ENCODE peak calls at places on chromosomes 16 and 17, in six cellular contexts. One of them, this sample, is unnamed. For H3K4me1 and H3K9me3, the result is how much of the 10 kb centered on the place peaks cover.

GRCh38 chr17:2158011-2158410 is 103.1 kb downstream of the HIC1 start:
- DNase-seq in body of pancreas: peak
- DNase-seq in mucosa of descending colon: no peak
- DNase-seq in spleen: no peak
- DNase-seq in effector memory CD4-positive, alpha-beta T cell: no peak
- DNase-seq in lower lobe of right lung: no peak
- DNase-seq in this sample: no peak

GRCh38 chr17:42618442-42619150 is 9.1 kb downstream of the TUBG1 start:
- DNase-seq in body of pancreas: peak
- DNase-seq in mucosa of descending colon: peak
- DNase-seq in spleen: no peak
- DNase-seq in effector memory CD4-positive, alpha-beta T cell: no peak
- DNase-seq in lower lobe of right lung: peak
- DNase-seq in this sample: no peak

GRCh38 chr17:17605083-17605746 is 13.7 kb upstream of the PEMT start:
- DNase-seq in body of pancreas: no peak
- DNase-seq in mucosa of descending colon: no peak
- DNase-seq in spleen: no peak
- DNase-seq in effector memory CD4-positive, alpha-beta T cell: no peak
- DNase-seq in lower lobe of right lung: peak
- DNase-seq in this sample: peak

GRCh38 chr16:81521141-81521626 is 76.6 kb downstream of the CMIP start:
- DNase-seq in body of pancreas: peak
- DNase-seq in mucosa of descending colon: peak
- DNase-seq in spleen: peak
- DNase-seq in effector memory CD4-positive, alpha-beta T cell: peak
- DNase-seq in lower lobe of right lung: peak
- DNase-seq in this sample: peak

GRCh38 chr16:280005-280421 is 378 bp upstream of the ARHGDIG start:
- DNase-seq in body of pancreas: no peak
- DNase-seq in mucosa of descending colon: peak
- DNase-seq in spleen: no peak
- DNase-seq in effector memory CD4-positive, alpha-beta T cell: no peak
- DNase-seq in lower lobe of right lung: no peak
- DNase-seq in this sample: no peak

GRCh38 chr17:8163978-8164814 is 1.4 kb upstream of the VAMP2 start:
- DNase-seq in body of pancreas: peak
- DNase-seq in mucosa of descending colon: peak
- DNase-seq in spleen: peak
- DNase-seq in effector memory CD4-positive, alpha-beta T cell: peak
- DNase-seq in lower lobe of right lung: peak
- DNase-seq in this sample: peak

GRCh38 chr17:56290486-56291118 is 137.3 kb downstream of the ANKFN1 start:
- DNase-seq in body of pancreas: no peak
- DNase-seq in mucosa of descending colon: no peak
- DNase-seq in spleen: no peak
- DNase-seq in effector memory CD4-positive, alpha-beta T cell: no peak
- DNase-seq in lower lobe of right lung: no peak
- DNase-seq in this sample: no peak

GRCh38 chr17:81322271-81323082 is 27.4 kb upstream of the SLC38A10 start:
- DNase-seq in body of pancreas: peak
- DNase-seq in mucosa of descending colon: no peak
- DNase-seq in spleen: no peak
- DNase-seq in effector memory CD4-positive, alpha-beta T cell: peak
- DNase-seq in lower lobe of right lung: no peak
- DNase-seq in this sample: no peak

GRCh38 chr16:61653544-61653943 is 382.7 kb downstream of the CDH8 start:
- DNase-seq in body of pancreas: no peak
- DNase-seq in mucosa of descending colon: no peak
- DNase-seq in spleen: no peak
- DNase-seq in effector memory CD4-positive, alpha-beta T cell: no peak
- DNase-seq in lower lobe of right lung: no peak
- DNase-seq in this sample: no peak

GRCh38 chr17:79563237-79564013 is 47.4 kb downstream of the RBFOX3 start:
- DNase-seq in body of pancreas: no peak
- DNase-seq in mucosa of descending colon: no peak
- DNase-seq in spleen: peak
- DNase-seq in effector memory CD4-positive, alpha-beta T cell: no peak
- DNase-seq in lower lobe of right lung: peak
- DNase-seq in this sample: no peak

GRCh38 chr16:79336437-79337229 is 263.9 kb downstream of the MAF start:
- DNase-seq in body of pancreas: no peak
- DNase-seq in mucosa of descending colon: no peak
- DNase-seq in spleen: no peak
- DNase-seq in effector memory CD4-positive, alpha-beta T cell: no peak
- DNase-seq in lower lobe of right lung: no peak
- DNase-seq in this sample: no peak

GRCh38 chr17:74807376-74807775 is 31.2 kb upstream of the NAT9 start:
- DNase-seq in body of pancreas: no peak
- DNase-seq in mucosa of descending colon: no peak
- DNase-seq in spleen: no peak
- DNase-seq in effector memory CD4-positive, alpha-beta T cell: no peak
- DNase-seq in lower lobe of right lung: no peak
- DNase-seq in this sample: no peak

GRCh38 chr16:28974007-28974436 is 556 bp upstream of the SPNS1 start:
- DNase-seq in body of pancreas: peak
- DNase-seq in mucosa of descending colon: no peak
- DNase-seq in spleen: peak
- DNase-seq in effector memory CD4-positive, alpha-beta T cell: no peak
- DNase-seq in lower lobe of right lung: peak
- DNase-seq in this sample: peak

GRCh38 chr16:57611184-57611583 is 17.2 kb upstream of the ADGRG1 start:
- DNase-seq in body of pancreas: peak
- DNase-seq in mucosa of descending colon: no peak
- DNase-seq in spleen: no peak
- DNase-seq in effector memory CD4-positive, alpha-beta T cell: no peak
- DNase-seq in lower lobe of right lung: no peak
- DNase-seq in this sample: no peak

GRCh38 chr17:60910415-60910814 is 232.8 kb downstream of the BCAS3 start:
- DNase-seq in body of pancreas: no peak
- DNase-seq in mucosa of descending colon: no peak
- DNase-seq in spleen: no peak
- DNase-seq in effector memory CD4-positive, alpha-beta T cell: no peak
- DNase-seq in lower lobe of right lung: no peak
- DNase-seq in this sample: no peak

GRCh38 chr16:19418200-19418599 is 517 bp downstream of the TMC5 start:
- DNase-seq in body of pancreas: no peak
- DNase-seq in mucosa of descending colon: no peak
- DNase-seq in spleen: no peak
- DNase-seq in effector memory CD4-positive, alpha-beta T cell: no peak
- DNase-seq in lower lobe of right lung: no peak
- DNase-seq in this sample: no peak

GRCh38 chr17:42682400-42683384 is at the start of gene CNTNAP1:
- DNase-seq in body of pancreas: peak
- DNase-seq in mucosa of descending colon: no peak
- DNase-seq in spleen: no peak
- DNase-seq in effector memory CD4-positive, alpha-beta T cell: no peak
- DNase-seq in lower lobe of right lung: no peak
- DNase-seq in this sample: peak

GRCh38 chr17:50123649-50124349 is 6.2 kb downstream of the SAMD14 start:
- DNase-seq in body of pancreas: no peak
- DNase-seq in mucosa of descending colon: no peak
- DNase-seq in spleen: no peak
- DNase-seq in effector memory CD4-positive, alpha-beta T cell: no peak
- DNase-seq in lower lobe of right lung: no peak
- DNase-seq in this sample: no peak

GRCh38 chr17:48850792-48851325 is 20.0 kb downstream of the CALCOCO2 start:
- DNase-seq in body of pancreas: no peak
- DNase-seq in mucosa of descending colon: no peak
- DNase-seq in spleen: no peak
- DNase-seq in effector memory CD4-positive, alpha-beta T cell: no peak
- DNase-seq in lower lobe of right lung: no peak
- DNase-seq in this sample: no peak

GRCh38 chr17:39167492-39167891 is 1.5 kb upstream of the ARL5C start:
- DNase-seq in body of pancreas: peak
- DNase-seq in mucosa of descending colon: no peak
- DNase-seq in spleen: no peak
- DNase-seq in effector memory CD4-positive, alpha-beta T cell: no peak
- DNase-seq in lower lobe of right lung: no peak
- DNase-seq in this sample: no peak

GRCh38 chr17:39165844-39166349 is at the start of gene ARL5C:
- DNase-seq in body of pancreas: peak
- DNase-seq in mucosa of descending colon: no peak
- DNase-seq in spleen: no peak
- DNase-seq in effector memory CD4-positive, alpha-beta T cell: no peak
- DNase-seq in lower lobe of right lung: no peak
- DNase-seq in this sample: no peak

GRCh38 chr17:39165178-39165843 is 650 bp downstream of the ARL5C start:
- DNase-seq in body of pancreas: peak
- DNase-seq in mucosa of descending colon: no peak
- DNase-seq in spleen: no peak
- DNase-seq in effector memory CD4-positive, alpha-beta T cell: no peak
- DNase-seq in lower lobe of right lung: no peak
- DNase-seq in this sample: no peak

GRCh38 chr17:39164675-39165143 is 1.3 kb downstream of the ARL5C start:
- DNase-seq in body of pancreas: peak
- DNase-seq in mucosa of descending colon: peak
- DNase-seq in spleen: peak
- DNase-seq in effector memory CD4-positive, alpha-beta T cell: peak
- DNase-seq in lower lobe of right lung: peak
- DNase-seq in this sample: peak

DNA sequence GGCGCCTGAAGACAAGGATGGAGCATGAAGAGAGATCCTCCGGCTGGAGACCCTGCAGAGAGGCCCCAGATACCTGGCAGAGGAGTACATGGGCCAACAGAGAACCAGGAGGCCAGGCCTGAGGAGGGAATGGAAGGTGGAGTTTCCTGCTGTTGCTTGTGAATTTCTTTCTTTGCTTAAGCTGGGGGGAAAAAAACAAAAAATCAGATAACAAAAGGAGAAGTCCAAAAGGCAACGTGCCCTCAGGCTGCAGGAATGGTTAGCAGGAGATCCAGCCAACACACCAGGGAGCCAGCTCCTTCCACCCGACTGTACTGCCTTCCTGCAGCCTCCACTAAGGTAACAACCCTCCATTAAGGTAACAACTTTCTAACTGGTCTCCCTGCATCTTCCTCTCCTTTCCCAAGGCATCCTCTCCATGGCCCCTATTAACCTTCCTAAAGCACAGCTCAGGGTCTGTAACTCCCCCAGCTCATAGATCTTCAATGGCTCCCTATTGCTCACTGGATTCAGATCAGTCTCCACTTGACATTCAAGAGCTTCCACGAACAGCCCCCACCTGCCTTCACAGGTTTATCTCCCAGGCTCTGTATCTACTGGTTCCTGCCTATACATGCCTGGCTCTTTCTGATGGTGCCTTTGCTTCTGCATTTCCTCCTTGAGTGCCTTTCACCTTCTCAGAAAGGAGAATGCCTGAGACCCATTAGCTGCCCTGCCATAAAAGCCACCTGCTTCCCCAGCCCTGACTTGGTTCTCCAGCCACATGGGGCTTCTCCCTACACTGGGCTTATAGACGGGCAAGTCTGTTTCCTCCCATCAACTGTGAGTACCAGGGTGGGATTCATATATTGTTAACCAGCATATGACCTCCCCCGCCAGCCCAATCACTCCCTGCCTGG is 725 bp upstream of the ARL5C start:
- DNase-seq in body of pancreas: peak
- DNase-seq in mucosa of descending colon: no peak
- DNase-seq in spleen: no peak
- DNase-seq in effector memory CD4-positive, alpha-beta T cell: no peak
- DNase-seq in lower lobe of right lung: no peak
- DNase-seq in this sample: no peak
- H3K4me1 ChIP-seq in body of pancreas: under half
- H3K4me1 ChIP-seq in mucosa of descending colon: under half
- H3K4me1 ChIP-seq in spleen: under half
- H3K4me1 ChIP-seq in effector memory CD4-positive, alpha-beta T cell: under half
- H3K4me1 ChIP-seq in lower lobe of right lung: under half
- H3K4me1 ChIP-seq in this sample: under half

DNA sequence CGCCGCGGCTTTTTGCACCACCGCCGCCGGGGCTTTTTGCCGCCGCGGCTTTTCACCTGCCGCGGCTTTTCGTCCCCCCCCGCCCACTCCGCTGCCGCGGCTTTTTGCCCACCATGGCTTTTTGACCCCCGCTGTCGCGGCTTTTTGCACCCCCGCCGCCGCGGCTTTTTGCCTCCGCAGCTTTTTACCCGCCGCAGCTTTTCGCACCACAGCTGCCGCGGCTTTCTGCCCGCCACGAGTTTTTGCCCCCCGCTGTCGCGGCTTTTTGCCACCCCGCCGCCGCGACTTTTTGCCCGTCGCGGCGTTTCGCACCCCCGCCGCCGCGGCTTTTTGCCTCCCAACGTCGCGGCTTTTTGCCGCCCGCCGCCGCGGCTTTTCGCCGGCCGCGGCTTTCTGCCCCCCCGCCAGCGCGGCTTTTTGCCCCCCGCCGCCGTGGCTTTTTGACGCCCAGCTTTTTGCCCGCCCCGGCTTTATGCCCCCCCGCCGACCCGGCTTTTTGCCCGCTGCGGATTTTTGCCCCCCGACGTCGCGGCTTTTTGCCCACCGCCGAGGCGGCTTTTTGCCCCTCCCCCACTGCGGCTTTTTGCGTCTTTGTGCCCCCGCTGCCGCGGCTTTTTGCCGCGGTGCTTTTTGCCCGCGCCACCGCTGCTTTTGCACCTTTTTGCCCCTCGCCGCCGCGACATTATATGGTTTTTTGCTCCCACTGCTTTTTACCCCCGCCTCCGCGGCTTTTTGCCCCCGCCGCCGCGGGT is 1343.6 kb downstream of the TP53TG3F start:
- DNase-seq in body of pancreas: no peak
- DNase-seq in mucosa of descending colon: peak
- DNase-seq in spleen: peak
- DNase-seq in effector memory CD4-positive, alpha-beta T cell: no peak
- DNase-seq in lower lobe of right lung: no peak
- DNase-seq in this sample: no peak
- H3K9me3 ChIP-seq in body of pancreas: under half
- H3K9me3 ChIP-seq in mucosa of descending colon: under half
- H3K9me3 ChIP-seq in spleen: half or more
- H3K9me3 ChIP-seq in effector memory CD4-positive, alpha-beta T cell: under half
- H3K9me3 ChIP-seq in lower lobe of right lung: under half
- H3K9me3 ChIP-seq in this sample: under half

GRCh38 chr16:64718481-64718880 is 403.4 kb downstream of the CDH11 start:
- DNase-seq in body of pancreas: no peak
- DNase-seq in mucosa of descending colon: peak
- DNase-seq in spleen: no peak
- DNase-seq in effector memory CD4-positive, alpha-beta T cell: no peak
- DNase-seq in lower lobe of right lung: no peak
- DNase-seq in this sample: no peak
- H3K4me1 ChIP-seq in body of pancreas: under half
- H3K4me1 ChIP-seq in mucosa of descending colon: under half
- H3K4me1 ChIP-seq in spleen: under half
- H3K4me1 ChIP-seq in effector memory CD4-positive, alpha-beta T cell: under half
- H3K4me1 ChIP-seq in lower lobe of right lung: under half
- H3K4me1 ChIP-seq in this sample: under half

DNA sequence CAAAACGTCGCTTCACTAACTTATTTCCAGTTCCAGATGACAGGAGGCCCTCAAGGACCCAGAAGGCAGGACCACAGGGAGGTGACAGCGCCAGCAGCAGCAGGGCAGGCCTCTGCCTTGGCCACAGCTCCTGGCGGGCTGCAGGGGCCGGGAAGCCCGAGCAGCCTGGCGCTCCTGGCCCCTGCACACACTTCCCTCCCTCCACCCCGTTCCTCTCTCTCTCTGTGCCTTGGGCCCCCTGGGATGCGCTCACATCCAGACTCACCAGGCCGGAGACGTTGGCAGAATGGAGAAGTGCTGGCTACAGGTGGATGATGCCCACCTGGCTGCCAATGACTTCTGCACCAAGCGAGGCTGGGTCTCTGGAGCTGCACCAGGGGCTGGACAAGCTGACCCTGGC is 12.7 kb downstream of the ZNF594 start:
- DNase-seq in body of pancreas: no peak
- DNase-seq in mucosa of descending colon: no peak
- DNase-seq in spleen: no peak
- DNase-seq in effector memory CD4-positive, alpha-beta T cell: no peak
- DNase-seq in lower lobe of right lung: no peak
- DNase-seq in this sample: no peak
- H3K9me3 ChIP-seq in body of pancreas: half or more
- H3K9me3 ChIP-seq in mucosa of descending colon: half or more
- H3K9me3 ChIP-seq in spleen: half or more
- H3K9me3 ChIP-seq in effector memory CD4-positive, alpha-beta T cell: half or more
- H3K9me3 ChIP-seq in lower lobe of right lung: half or more
- H3K9me3 ChIP-seq in this sample: half or more